ENCODE peak calls at places on chromosomes 12 and 14, in seven cellular contexts. B is ureter; E is CD8-positive, alpha-beta T cell; Z is kidney tubule cell; F is cardiac muscle cell; D is stimulated activated naive B cell treated with anti-CD40 and anti-IgM and Interleukin-4, amounts not matched to agents 10 μg/mL and 1 μg/mL and 100 μg/mL, for 72 hours; I is NCI-H82. U is an unnamed sample.

GRCh38 chr12:30308010-30308717 is 387.5 kb downstream of the IPO8 start:
- DNase-seq in B (no peak), E (no peak), Z (no peak), F (no peak), D (no peak), I (no peak), U (no peak)

GRCh38 chr12:132579747-132580146 is 30.6 kb downstream of the LRCOL1 start:
- DNase-seq in B (no peak), E (no peak), Z (no peak), F (no peak), D (no peak), I (no peak), U (no peak)

GRCh38 chr12:123533672-123534643 is at the start of gene RILPL1:
- DNase-seq in B (peak), E (peak), Z (peak), F (peak), D (peak), I (peak), U (peak)

GRCh38 chr14:61527325-61528100 is 167.8 kb upstream of the HIF1A start:
- DNase-seq in B (no peak), E (no peak), Z (peak), F (no peak), D (no peak), I (no peak), U (peak)

GRCh38 chr12:51395283-51396230 is 4.4 kb upstream of the GALNT6 start:
- DNase-seq in B (no peak), E (peak), Z (no peak), F (no peak), D (peak), I (no peak), U (no peak)

GRCh38 chr12:52366738-52367485 is at the start of gene KRT85:
- DNase-seq in B (no peak), E (no peak), Z (no peak), F (no peak), D (no peak), I (no peak), U (no peak)

GRCh38 chr14:89236846-89237245 is 180.2 kb downstream of the FOXN3 start:
- DNase-seq in B (no peak), E (no peak), Z (no peak), F (no peak), D (no peak), I (no peak), U (no peak)

GRCh38 chr12:109804820-109805761 is 28.1 kb downstream of the TRPV4 start:
- DNase-seq in B (peak), E (peak), Z (peak), F (peak), D (peak), I (peak), U (peak)

GRCh38 chr14:83960832-83961512 is 1569.0 kb upstream of the FLRT2 start:
- DNase-seq in B (no peak), E (no peak), Z (no peak), F (no peak), D (no peak), I (no peak), U (no peak)

GRCh38 chr12:11687538-11687937 is 38.1 kb downstream of the ETV6 start:
- DNase-seq in B (no peak), E (no peak), Z (no peak), F (no peak), D (no peak), I (no peak), U (no peak)

GRCh38 chr12:44223736-44224135 is 387.9 kb downstream of the TMEM117 start:
- DNase-seq in B (no peak), E (no peak), Z (no peak), F (no peak), D (no peak), I (no peak), U (no peak)

GRCh38 chr14:38290601-38291190 is 34.8 kb upstream of the CLEC14A start:
- DNase-seq in B (no peak), E (no peak), Z (peak), F (no peak), D (no peak), I (no peak), U (no peak)

GRCh38 chr12:75162845-75163244 is 46.8 kb downstream of the KCNC2 start:
- DNase-seq in B (no peak), E (no peak), Z (no peak), F (no peak), D (no peak), I (no peak), U (no peak)

GRCh38 chr12:54131641-54132280 is 57.0 kb downstream of the SMUG1 start:
- DNase-seq in B (no peak), E (no peak), Z (no peak), F (no peak), D (no peak), I (no peak), U (no peak)